ENCODE peak calls at places on chromosomes 4 and X, in five cellular contexts. D is IMR-90, A is neuronal stem cell, R is H9, Z is H1. W is an unnamed sample.

GRCh38 chr4:168710353-168710946 is 213.6 kb downstream of the PALLD start:
- DNase-seq in A (peak; percentile 14), D (peak; percentile 79), R (no peak), Z (no peak), W (peak; percentile 80)

GRCh38 chr4:128287159-128287870 is at the start of gene PGRMC2:
- DNase-seq in A (peak; percentile 24), D (peak; percentile 37), R (peak; percentile 56), Z (peak; percentile 67), W (peak; percentile 51)

GRCh38 chr4:102500371-102501175 is 586 bp upstream of the NFKB1 start:
- DNase-seq in R (peak; percentile 48), A (peak; percentile 11), D (peak; percentile 61), Z (no peak), W (peak; percentile 67)

GRCh38 chr4:122577808-122578781 is 42.8 kb downstream of the IL21 start:
- DNase-seq in R (no peak), Z (peak; percentile 64), A (peak; percentile 23), D (peak; percentile 38), W (peak; percentile 71)

GRCh38 chr4:119209077-119209476 is 3.4 kb upstream of the USP53 start:
- DNase-seq in D (peak; percentile 96), A (no peak), Z (no peak), R (no peak), W (peak; percentile 96)

GRCh38 chr4:26727849-26728248 is 132.8 kb upstream of the STIM2 start:
- DNase-seq in A (no peak), Z (no peak), D (no peak), R (no peak), W (no peak)

GRCh38 chr4:176834531-176834930 is 41.8 kb upstream of the VEGFC start:
- DNase-seq in A (no peak), Z (no peak), R (no peak), D (no peak), W (no peak)

GRCh38 chr4:2049811-2050210 is 9.3 kb upstream of the NAT8L start:
- DNase-seq in Z (peak; percentile 16), R (no peak), D (no peak), A (no peak), W (no peak)

GRCh38 chrX:27918799-27919198 is 62.5 kb downstream of the DCAF8L1 start:
- DNase-seq in R (no peak), Z (no peak), D (peak; percentile 4), A (no peak), W (peak; percentile 9)

GRCh38 chr4:44629280-44629866 is 22.1 kb downstream of the YIPF7 start:
- DNase-seq in Z (peak; percentile 49), A (peak; percentile 45), R (peak; percentile 38), D (peak; percentile 43), W (peak; percentile 52)

GRCh38 chrX:135463937-135464336 is 42.2 kb downstream of the SMIM10L2A start:
- DNase-seq in Z (no peak), A (no peak), D (peak; percentile 6), R (no peak), W (peak; percentile 3)

GRCh38 chr4:21184788-21185187 is 484.5 kb downstream of the PACRGL start:
- DNase-seq in R (no peak), A (no peak), Z (no peak), D (no peak), W (no peak)

GRCh38 chrX:20252392-20253231 is 14.1 kb downstream of the RPS6KA3 start:
- DNase-seq in A (no peak), D (peak; percentile 45), R (peak; percentile 55), Z (peak; percentile 82), W (peak; percentile 54)
- H3K4ac ChIP-seq in A (no peak overlapping the region), D (peak overlapping the region; percentile 5), R (no peak overlapping the region), Z (no peak overlapping the region), W (peak overlapping the region; percentile 30)

GRCh38 chr4:8594097-8595038 is 1.8 kb downstream of the CPZ start:
- DNase-seq in R (peak; percentile 74), Z (peak; percentile 77), D (peak; percentile 72), A (peak; percentile 72), W (peak; percentile 77)
- H2BK120ac ChIP-seq in R (no peak overlapping the region), Z (no peak overlapping the region), D (no peak overlapping the region), A (no peak overlapping the region), W (no peak overlapping the region)

GRCh38 chr4:99811117-99811516 is 5.5 kb upstream of the DAPP1 start:
- DNase-seq in D (no peak), Z (no peak), A (no peak), R (no peak), W (no peak)
- H2BK15ac ChIP-seq in D (no peak overlapping the region), Z (no peak overlapping the region), A (no peak overlapping the region), R (no peak overlapping the region), W (no peak overlapping the region)

DNA sequence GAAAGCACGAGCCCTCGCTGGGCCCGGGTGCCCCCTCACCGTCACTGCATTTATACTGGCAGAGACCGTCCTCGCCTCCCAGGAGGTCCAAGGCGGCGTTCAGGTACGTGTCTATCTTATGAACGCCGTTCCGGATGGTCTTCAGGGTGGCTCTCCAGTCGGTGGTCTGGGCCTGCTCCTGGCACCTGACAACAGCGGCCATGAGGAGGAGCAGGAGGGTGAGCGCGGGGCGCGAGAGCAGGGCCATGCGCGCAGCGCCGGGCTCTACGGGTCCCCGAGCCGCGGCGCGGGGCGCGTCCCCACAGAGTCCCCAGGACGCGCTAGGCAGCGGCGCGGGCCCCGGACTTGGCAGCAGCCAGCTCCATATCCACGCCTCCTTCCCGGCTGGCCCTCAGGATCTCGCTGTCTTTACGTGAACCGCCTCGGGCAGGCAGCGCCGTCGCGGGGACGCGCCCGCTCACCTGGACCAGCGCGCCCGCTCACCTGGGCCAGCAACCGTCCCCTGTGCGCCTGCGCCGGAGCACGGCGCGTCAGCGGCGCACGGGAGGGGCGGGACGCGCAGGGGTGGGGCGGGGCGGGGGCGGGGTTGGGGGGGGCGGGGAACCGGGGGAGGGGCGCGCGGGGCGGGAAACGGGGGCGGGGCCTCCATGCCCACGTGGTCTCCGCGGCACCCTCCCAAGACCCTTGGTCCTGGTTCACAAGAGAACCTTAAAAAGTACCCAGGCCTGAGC is at the start of gene PLA2G12A:
- DNase-seq in A (peak; percentile 65), R (peak; percentile 92), D (peak; percentile 34), Z (peak; percentile 88), W (peak; percentile 53)
- H3K4ac ChIP-seq in A (no peak within 1 kb of the TSS), R (no peak within 1 kb of the TSS), D (peak within 1 kb of the TSS; percentile 76), Z (peak within 1 kb of the TSS; percentile 8), W (peak within 1 kb of the TSS; percentile 87)

GRCh38 chr4:130563185-130563890 is 1467.4 kb downstream of the C4orf33 start:
- DNase-seq in D (peak; percentile 72), R (peak; percentile 81), Z (peak; percentile 66), A (peak; percentile 52), W (peak; percentile 78)

GRCh38 chr4:130559268-130559667 is 1463.3 kb downstream of the C4orf33 start:
- DNase-seq in Z (no peak), A (no peak), D (no peak), R (no peak), W (no peak)

GRCh38 chr4:130568746-130569145 is 1472.8 kb downstream of the C4orf33 start:
- DNase-seq in D (no peak), R (no peak), A (no peak), Z (no peak), W (no peak)

GRCh38 chr4:130563891-130564418 is 1468.0 kb downstream of the C4orf33 start:
- DNase-seq in Z (no peak), A (no peak), R (no peak), D (no peak), W (no peak)
- H2BK120ac ChIP-seq in Z (no peak overlapping the region), A (no peak overlapping the region), R (no peak overlapping the region), D (peak overlapping the region; percentile 29), W (no peak overlapping the region)

GRCh38 chr4:42561031-42561430 is 95.9 kb downstream of the ATP8A1 start:
- DNase-seq in D (no peak), R (no peak), A (no peak), Z (no peak), W (no peak)

GRCh38 chr4:42562016-42562415 is 94.9 kb downstream of the ATP8A1 start:
- DNase-seq in Z (no peak), D (no peak), R (no peak), A (no peak), W (no peak)

GRCh38 chr4:42558156-42558555 is 98.7 kb downstream of the ATP8A1 start:
- DNase-seq in D (no peak), Z (no peak), A (no peak), R (no peak), W (no peak)

GRCh38 chr4:42555828-42556227 is 101.1 kb downstream of the ATP8A1 start:
- DNase-seq in Z (no peak), A (no peak), R (no peak), D (no peak), W (no peak)

GRCh38 chr4:42560465-42560864 is 96.4 kb downstream of the ATP8A1 start:
- DNase-seq in Z (no peak), A (no peak), R (no peak), D (no peak), W (no peak)
- H2BK15ac ChIP-seq in Z (no peak overlapping the region), A (no peak overlapping the region), R (no peak overlapping the region), D (no peak overlapping the region), W (no peak overlapping the region)

DNA sequence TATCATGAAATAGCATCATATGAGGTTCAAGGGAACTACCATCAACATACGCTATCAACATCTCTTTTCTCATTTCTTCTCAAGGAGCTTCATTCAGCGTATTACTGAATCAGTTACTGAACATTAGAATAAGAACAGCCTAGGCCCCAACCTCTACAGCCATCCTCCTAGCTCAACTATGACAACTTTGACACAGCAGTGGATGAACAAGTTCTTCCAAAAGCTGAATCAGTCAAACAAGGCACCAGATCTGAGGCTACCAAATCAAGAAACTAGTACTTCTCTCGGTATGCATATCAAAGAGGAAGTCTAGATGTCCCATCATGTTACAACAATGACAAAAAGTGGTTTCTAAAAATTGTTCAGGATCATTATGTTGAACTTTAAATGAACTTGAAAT is 57.4 kb downstream of the GATB start:
- DNase-seq in Z (no peak), D (no peak), A (no peak), R (no peak), W (no peak)
- H3K4ac ChIP-seq in Z (no peak overlapping the region), D (no peak overlapping the region), A (no peak overlapping the region), R (no peak overlapping the region), W (no peak overlapping the region)

GRCh38 chrX:153926863-153927685 is 1.0 kb upstream of the ARHGAP4 start:
- DNase-seq in D (peak; percentile 10), A (no peak), R (peak; percentile 61), Z (no peak), W (peak; percentile 55)
- H2BK120ac ChIP-seq in D (no peak overlapping the region), A (no peak overlapping the region), R (no peak overlapping the region), Z (peak overlapping the region; percentile 64), W (peak overlapping the region; percentile 93)